ENCODE peak calls at places on chromosomes 5 and 9, in nine cellular contexts. One of them, this sample, is unnamed.

GRCh38 chr9:73741316-73741715 is 589.7 kb downstream of the ANXA1 start:
- DNase-seq in SJSA1: no peak
- DNase-seq in lower leg skin: no peak
- DNase-seq in tibial artery: no peak
- DNase-seq in CD4-positive, CD25-positive, alpha-beta regulatory T cell: no peak
- DNase-seq in CD8-positive, alpha-beta memory T cell: no peak
- DNase-seq in choroid plexus epithelial cell: no peak
- DNase-seq in cardiac muscle cell: no peak
- DNase-seq in CD8-positive, alpha-beta T cell: no peak
- DNase-seq in this sample: no peak

GRCh38 chr9:136975624-136976023 is 1.7 kb upstream of the PTGDS start:
- DNase-seq in CD4-positive, CD25-positive, alpha-beta regulatory T cell: no peak
- DNase-seq in cardiac muscle cell: peak; percentile 36
- DNase-seq in SJSA1: no peak
- DNase-seq in tibial artery: no peak
- DNase-seq in CD8-positive, alpha-beta memory T cell: no peak
- DNase-seq in lower leg skin: no peak
- DNase-seq in choroid plexus epithelial cell: no peak
- DNase-seq in CD8-positive, alpha-beta T cell: no peak
- DNase-seq in this sample: no peak

GRCh38 chr9:69157751-69158466 is 16.2 kb upstream of the TJP2 start:
- DNase-seq in tibial artery: no peak
- DNase-seq in CD8-positive, alpha-beta memory T cell: no peak
- DNase-seq in CD4-positive, CD25-positive, alpha-beta regulatory T cell: no peak
- DNase-seq in choroid plexus epithelial cell: peak; percentile 65
- DNase-seq in SJSA1: no peak
- DNase-seq in CD8-positive, alpha-beta T cell: no peak
- DNase-seq in cardiac muscle cell: no peak
- DNase-seq in lower leg skin: no peak
- DNase-seq in this sample: no peak

GRCh38 chr5:140573683-140574082 is 9.1 kb downstream of the SLC35A4 start:
- DNase-seq in CD8-positive, alpha-beta memory T cell: no peak
- DNase-seq in SJSA1: no peak
- DNase-seq in tibial artery: no peak
- DNase-seq in cardiac muscle cell: no peak
- DNase-seq in CD8-positive, alpha-beta T cell: no peak
- DNase-seq in choroid plexus epithelial cell: no peak
- DNase-seq in lower leg skin: no peak
- DNase-seq in CD4-positive, CD25-positive, alpha-beta regulatory T cell: no peak
- DNase-seq in this sample: no peak

GRCh38 chr9:70600479-70600878 is 186.0 kb upstream of the KLF9 start:
- DNase-seq in tibial artery: peak; percentile 78
- DNase-seq in CD8-positive, alpha-beta memory T cell: no peak
- DNase-seq in CD4-positive, CD25-positive, alpha-beta regulatory T cell: no peak
- DNase-seq in cardiac muscle cell: peak; percentile 88
- DNase-seq in SJSA1: peak; percentile 57
- DNase-seq in choroid plexus epithelial cell: peak; percentile 89
- DNase-seq in lower leg skin: peak; percentile 36
- DNase-seq in CD8-positive, alpha-beta T cell: no peak
- DNase-seq in this sample: no peak

GRCh38 chr5:131386779-131387178 is 122.9 kb downstream of the CDC42SE2 start:
- DNase-seq in CD8-positive, alpha-beta T cell: no peak
- DNase-seq in tibial artery: no peak
- DNase-seq in choroid plexus epithelial cell: peak; percentile 49
- DNase-seq in SJSA1: no peak
- DNase-seq in cardiac muscle cell: peak; percentile 6
- DNase-seq in CD8-positive, alpha-beta memory T cell: no peak
- DNase-seq in lower leg skin: no peak
- DNase-seq in CD4-positive, CD25-positive, alpha-beta regulatory T cell: no peak
- DNase-seq in this sample: no peak

GRCh38 chr5:150783422-150783928 is 4.9 kb downstream of the SMIM3 start:
- DNase-seq in choroid plexus epithelial cell: peak; percentile 93
- DNase-seq in lower leg skin: peak; percentile 66
- DNase-seq in tibial artery: peak; percentile 83
- DNase-seq in CD4-positive, CD25-positive, alpha-beta regulatory T cell: peak; percentile 34
- DNase-seq in cardiac muscle cell: peak; percentile 94
- DNase-seq in CD8-positive, alpha-beta T cell: peak; percentile 42
- DNase-seq in CD8-positive, alpha-beta memory T cell: peak; percentile 81
- DNase-seq in SJSA1: no peak
- DNase-seq in this sample: peak; percentile 99

GRCh38 chr5:10310073-10310779 is 2.5 kb upstream of the CMBL start:
- DNase-seq in lower leg skin: no peak
- DNase-seq in CD8-positive, alpha-beta memory T cell: no peak
- DNase-seq in tibial artery: no peak
- DNase-seq in CD8-positive, alpha-beta T cell: no peak
- DNase-seq in SJSA1: no peak
- DNase-seq in CD4-positive, CD25-positive, alpha-beta regulatory T cell: no peak
- DNase-seq in cardiac muscle cell: no peak
- DNase-seq in choroid plexus epithelial cell: peak; percentile 66
- DNase-seq in this sample: no peak

GRCh38 chr9:118401551-118401950 is 697.3 kb downstream of the TLR4 start:
- DNase-seq in CD8-positive, alpha-beta T cell: no peak
- DNase-seq in choroid plexus epithelial cell: no peak
- DNase-seq in SJSA1: no peak
- DNase-seq in tibial artery: no peak
- DNase-seq in CD4-positive, CD25-positive, alpha-beta regulatory T cell: no peak
- DNase-seq in cardiac muscle cell: no peak
- DNase-seq in CD8-positive, alpha-beta memory T cell: no peak
- DNase-seq in lower leg skin: no peak
- DNase-seq in this sample: no peak

GRCh38 chr5:88269222-88269771 is 652 bp upstream of the TMEM161B start:
- DNase-seq in cardiac muscle cell: peak; percentile 26
- DNase-seq in choroid plexus epithelial cell: peak; percentile 39
- DNase-seq in lower leg skin: no peak
- DNase-seq in SJSA1: no peak
- DNase-seq in CD8-positive, alpha-beta T cell: no peak
- DNase-seq in CD4-positive, CD25-positive, alpha-beta regulatory T cell: peak; percentile 2
- DNase-seq in CD8-positive, alpha-beta memory T cell: no peak
- DNase-seq in tibial artery: no peak
- DNase-seq in this sample: peak; percentile 21

GRCh38 chr9:127555830-127556820 is 56.0 kb upstream of the STXBP1 start:
- DNase-seq in choroid plexus epithelial cell: peak; percentile 89
- DNase-seq in cardiac muscle cell: peak; percentile 95
- DNase-seq in SJSA1: peak; percentile 97
- DNase-seq in CD4-positive, CD25-positive, alpha-beta regulatory T cell: no peak
- DNase-seq in CD8-positive, alpha-beta memory T cell: peak; percentile 38
- DNase-seq in tibial artery: peak; percentile 90
- DNase-seq in lower leg skin: peak; percentile 87
- DNase-seq in CD8-positive, alpha-beta T cell: peak; percentile 39
- DNase-seq in this sample: peak; percentile 63

GRCh38 chr9:110030632-110031031 is 177.3 kb downstream of the C9orf152 start:
- DNase-seq in choroid plexus epithelial cell: peak; percentile 82
- DNase-seq in CD8-positive, alpha-beta memory T cell: no peak
- DNase-seq in CD4-positive, CD25-positive, alpha-beta regulatory T cell: no peak
- DNase-seq in SJSA1: no peak
- DNase-seq in cardiac muscle cell: peak; percentile 43
- DNase-seq in tibial artery: no peak
- DNase-seq in CD8-positive, alpha-beta T cell: no peak
- DNase-seq in lower leg skin: no peak
- DNase-seq in this sample: no peak

GRCh38 chr9:69874301-69875060 is 53.9 kb downstream of the CFAP95 start:
- DNase-seq in cardiac muscle cell: no peak
- DNase-seq in CD4-positive, CD25-positive, alpha-beta regulatory T cell: no peak
- DNase-seq in tibial artery: no peak
- DNase-seq in SJSA1: no peak
- DNase-seq in CD8-positive, alpha-beta memory T cell: no peak
- DNase-seq in choroid plexus epithelial cell: no peak
- DNase-seq in lower leg skin: no peak
- DNase-seq in CD8-positive, alpha-beta T cell: no peak
- DNase-seq in this sample: no peak

GRCh38 chr5:172886396-172886932 is 52.4 kb downstream of the ERGIC1 start:
- DNase-seq in cardiac muscle cell: no peak
- DNase-seq in tibial artery: no peak
- DNase-seq in CD8-positive, alpha-beta T cell: no peak
- DNase-seq in lower leg skin: no peak
- DNase-seq in choroid plexus epithelial cell: no peak
- DNase-seq in SJSA1: no peak
- DNase-seq in CD8-positive, alpha-beta memory T cell: no peak
- DNase-seq in CD4-positive, CD25-positive, alpha-beta regulatory T cell: no peak
- DNase-seq in this sample: no peak

GRCh38 chr5:92969781-92970237 is 611.2 kb downstream of the NR2F1-AS1 start:
- DNase-seq in CD4-positive, CD25-positive, alpha-beta regulatory T cell: no peak
- DNase-seq in choroid plexus epithelial cell: no peak
- DNase-seq in lower leg skin: no peak
- DNase-seq in cardiac muscle cell: no peak
- DNase-seq in SJSA1: no peak
- DNase-seq in CD8-positive, alpha-beta T cell: no peak
- DNase-seq in CD8-positive, alpha-beta memory T cell: no peak
- DNase-seq in tibial artery: no peak
- DNase-seq in this sample: no peak
- H3K4me3 ChIP-seq in CD4-positive, CD25-positive, alpha-beta regulatory T cell: no peak overlapping the region
- H3K4me3 ChIP-seq in choroid plexus epithelial cell: no peak overlapping the region
- H3K4me3 ChIP-seq in lower leg skin: no peak overlapping the region
- H3K4me3 ChIP-seq in cardiac muscle cell: no peak overlapping the region
- H3K4me3 ChIP-seq in SJSA1: no peak overlapping the region
- H3K4me3 ChIP-seq in CD8-positive, alpha-beta T cell: no peak overlapping the region
- H3K4me3 ChIP-seq in CD8-positive, alpha-beta memory T cell: no peak overlapping the region
- H3K4me3 ChIP-seq in tibial artery: no peak overlapping the region
- H3K4me3 ChIP-seq in this sample: no peak overlapping the region

GRCh38 chr5:7850241-7850532 is 746 bp downstream of the CFAP90 start:
- DNase-seq in CD4-positive, CD25-positive, alpha-beta regulatory T cell: no peak
- DNase-seq in lower leg skin: no peak
- DNase-seq in choroid plexus epithelial cell: no peak
- DNase-seq in tibial artery: no peak
- DNase-seq in SJSA1: no peak
- DNase-seq in cardiac muscle cell: no peak
- DNase-seq in CD8-positive, alpha-beta T cell: no peak
- DNase-seq in CD8-positive, alpha-beta memory T cell: no peak
- DNase-seq in this sample: no peak

GRCh38 chr5:7852542-7852941 is 1.6 kb upstream of the CFAP90 start:
- DNase-seq in cardiac muscle cell: peak; percentile 68
- DNase-seq in CD8-positive, alpha-beta memory T cell: no peak
- DNase-seq in CD4-positive, CD25-positive, alpha-beta regulatory T cell: no peak
- DNase-seq in tibial artery: no peak
- DNase-seq in SJSA1: no peak
- DNase-seq in lower leg skin: no peak
- DNase-seq in CD8-positive, alpha-beta T cell: no peak
- DNase-seq in choroid plexus epithelial cell: peak; percentile 66
- DNase-seq in this sample: no peak

GRCh38 chr5:7850533-7851239 is at the start of gene CFAP90:
- DNase-seq in CD8-positive, alpha-beta T cell: no peak
- DNase-seq in CD4-positive, CD25-positive, alpha-beta regulatory T cell: peak; percentile 42
- DNase-seq in cardiac muscle cell: peak; percentile 66
- DNase-seq in SJSA1: peak; percentile 60
- DNase-seq in CD8-positive, alpha-beta memory T cell: peak; percentile 14
- DNase-seq in choroid plexus epithelial cell: peak; percentile 66
- DNase-seq in tibial artery: no peak
- DNase-seq in lower leg skin: no peak
- DNase-seq in this sample: no peak

GRCh38 chr5:7851617-7852289 is 820 bp upstream of the CFAP90 start:
- DNase-seq in choroid plexus epithelial cell: no peak
- DNase-seq in CD8-positive, alpha-beta T cell: no peak
- DNase-seq in lower leg skin: no peak
- DNase-seq in tibial artery: no peak
- DNase-seq in CD4-positive, CD25-positive, alpha-beta regulatory T cell: no peak
- DNase-seq in SJSA1: no peak
- DNase-seq in CD8-positive, alpha-beta memory T cell: no peak
- DNase-seq in cardiac muscle cell: no peak
- DNase-seq in this sample: no peak

DNA sequence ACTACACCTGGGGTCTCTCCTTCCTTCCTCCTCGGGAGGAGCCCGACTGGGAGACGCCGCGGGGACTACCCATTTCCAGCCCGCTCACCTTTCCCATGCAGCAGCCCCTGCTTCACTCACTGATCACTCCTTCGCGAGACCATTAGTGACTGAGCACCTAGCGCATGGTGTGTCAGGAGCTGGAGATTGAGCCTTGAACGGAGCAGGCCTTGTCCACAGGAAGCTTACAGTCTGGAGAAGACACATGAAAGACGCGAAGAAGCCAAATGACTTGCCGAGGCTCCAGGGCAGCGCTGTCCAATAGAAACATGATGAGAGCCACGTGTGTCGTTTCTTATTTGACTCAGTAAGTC is 283 bp upstream of the CFAP90 start:
- DNase-seq in CD8-positive, alpha-beta T cell: no peak
- DNase-seq in choroid plexus epithelial cell: no peak
- DNase-seq in tibial artery: no peak
- DNase-seq in SJSA1: no peak
- DNase-seq in CD4-positive, CD25-positive, alpha-beta regulatory T cell: no peak
- DNase-seq in cardiac muscle cell: no peak
- DNase-seq in CD8-positive, alpha-beta memory T cell: no peak
- DNase-seq in lower leg skin: no peak
- DNase-seq in this sample: no peak
- H3K4me3 ChIP-seq in CD8-positive, alpha-beta T cell: no peak overlapping the region
- H3K4me3 ChIP-seq in choroid plexus epithelial cell: peak overlapping the region; percentile 65
- H3K4me3 ChIP-seq in tibial artery: peak overlapping the region; percentile 44
- H3K4me3 ChIP-seq in SJSA1: peak overlapping the region; percentile 40
- H3K4me3 ChIP-seq in CD4-positive, CD25-positive, alpha-beta regulatory T cell: no peak overlapping the region
- H3K4me3 ChIP-seq in cardiac muscle cell: peak overlapping the region; percentile 72
- H3K4me3 ChIP-seq in CD8-positive, alpha-beta memory T cell: no peak overlapping the region
- H3K4me3 ChIP-seq in lower leg skin: no peak overlapping the region
- H3K4me3 ChIP-seq in this sample: no peak overlapping the region

GRCh38 chr9:134371731-134372130 is 45.5 kb downstream of the RXRA start:
- DNase-seq in choroid plexus epithelial cell: no peak
- DNase-seq in lower leg skin: peak; percentile 82
- DNase-seq in cardiac muscle cell: peak; percentile 15
- DNase-seq in CD8-positive, alpha-beta T cell: no peak
- DNase-seq in CD8-positive, alpha-beta memory T cell: no peak
- DNase-seq in SJSA1: no peak
- DNase-seq in tibial artery: peak; percentile 86
- DNase-seq in CD4-positive, CD25-positive, alpha-beta regulatory T cell: no peak
- DNase-seq in this sample: no peak
- H3K4me3 ChIP-seq in choroid plexus epithelial cell: no peak overlapping the region
- H3K4me3 ChIP-seq in lower leg skin: no peak overlapping the region
- H3K4me3 ChIP-seq in cardiac muscle cell: no peak overlapping the region
- H3K4me3 ChIP-seq in CD8-positive, alpha-beta T cell: no peak overlapping the region
- H3K4me3 ChIP-seq in CD8-positive, alpha-beta memory T cell: no peak overlapping the region
- H3K4me3 ChIP-seq in SJSA1: no peak overlapping the region
- H3K4me3 ChIP-seq in tibial artery: no peak overlapping the region
- H3K4me3 ChIP-seq in CD4-positive, CD25-positive, alpha-beta regulatory T cell: no peak overlapping the region
- H3K4me3 ChIP-seq in this sample: no peak overlapping the region

GRCh38 chr9:37374892-37375291 is 47.6 kb upstream of the GRHPR start:
- DNase-seq in CD8-positive, alpha-beta T cell: no peak
- DNase-seq in CD4-positive, CD25-positive, alpha-beta regulatory T cell: no peak
- DNase-seq in choroid plexus epithelial cell: no peak
- DNase-seq in cardiac muscle cell: no peak
- DNase-seq in SJSA1: no peak
- DNase-seq in tibial artery: no peak
- DNase-seq in CD8-positive, alpha-beta memory T cell: peak; percentile 3
- DNase-seq in lower leg skin: no peak
- DNase-seq in this sample: peak; percentile 93

GRCh38 chr9:37378613-37379004 is 43.9 kb upstream of the GRHPR start:
- DNase-seq in CD8-positive, alpha-beta memory T cell: no peak
- DNase-seq in CD8-positive, alpha-beta T cell: no peak
- DNase-seq in choroid plexus epithelial cell: no peak
- DNase-seq in cardiac muscle cell: no peak
- DNase-seq in tibial artery: no peak
- DNase-seq in lower leg skin: no peak
- DNase-seq in SJSA1: no peak
- DNase-seq in CD4-positive, CD25-positive, alpha-beta regulatory T cell: no peak
- DNase-seq in this sample: no peak

GRCh38 chr9:37379835-37380234 is 42.7 kb upstream of the GRHPR start:
- DNase-seq in SJSA1: no peak
- DNase-seq in CD8-positive, alpha-beta T cell: no peak
- DNase-seq in CD4-positive, CD25-positive, alpha-beta regulatory T cell: no peak
- DNase-seq in cardiac muscle cell: no peak
- DNase-seq in lower leg skin: no peak
- DNase-seq in CD8-positive, alpha-beta memory T cell: no peak
- DNase-seq in choroid plexus epithelial cell: no peak
- DNase-seq in tibial artery: no peak
- DNase-seq in this sample: no peak

GRCh38 chr9:37380570-37380969 is 41.9 kb upstream of the GRHPR start:
- DNase-seq in SJSA1: no peak
- DNase-seq in lower leg skin: no peak
- DNase-seq in choroid plexus epithelial cell: no peak
- DNase-seq in CD4-positive, CD25-positive, alpha-beta regulatory T cell: no peak
- DNase-seq in tibial artery: no peak
- DNase-seq in cardiac muscle cell: no peak
- DNase-seq in CD8-positive, alpha-beta memory T cell: no peak
- DNase-seq in CD8-positive, alpha-beta T cell: no peak
- DNase-seq in this sample: no peak

GRCh38 chr9:37377688-37378612 is 44.5 kb upstream of the GRHPR start:
- DNase-seq in CD8-positive, alpha-beta T cell: no peak
- DNase-seq in CD8-positive, alpha-beta memory T cell: no peak
- DNase-seq in choroid plexus epithelial cell: no peak
- DNase-seq in SJSA1: no peak
- DNase-seq in lower leg skin: no peak
- DNase-seq in CD4-positive, CD25-positive, alpha-beta regulatory T cell: no peak
- DNase-seq in cardiac muscle cell: no peak
- DNase-seq in tibial artery: no peak
- DNase-seq in this sample: no peak
- H3K4me3 ChIP-seq in CD8-positive, alpha-beta T cell: no peak overlapping the region
- H3K4me3 ChIP-seq in CD8-positive, alpha-beta memory T cell: no peak overlapping the region
- H3K4me3 ChIP-seq in choroid plexus epithelial cell: no peak overlapping the region
- H3K4me3 ChIP-seq in SJSA1: no peak overlapping the region
- H3K4me3 ChIP-seq in lower leg skin: no peak overlapping the region
- H3K4me3 ChIP-seq in CD4-positive, CD25-positive, alpha-beta regulatory T cell: no peak overlapping the region
- H3K4me3 ChIP-seq in cardiac muscle cell: no peak overlapping the region
- H3K4me3 ChIP-seq in tibial artery: no peak overlapping the region
- H3K4me3 ChIP-seq in this sample: no peak overlapping the region

This sample was measured in Jurkat, Clone E6-1.